ENCODE peak calls at places on chromosomes 6 and 20, in five cellular contexts. One of them, this sample, is unnamed.

GRCh38 chr20:53666144-53666543 is 72.5 kb upstream of the ZNF217 start:
- DNase-seq in HepG2: no peak
- DNase-seq in K562: no peak
- DNase-seq in H1: no peak
- DNase-seq in GM12878: no peak
- DNase-seq in this sample: no peak

GRCh38 chr20:37796121-37796520 is 102.3 kb downstream of the CTNNBL1 start:
- DNase-seq in K562: no peak
- DNase-seq in HepG2: no peak
- DNase-seq in H1: no peak
- DNase-seq in GM12878: no peak
- DNase-seq in this sample: no peak

GRCh38 chr20:2518096-2518495 is 9.4 kb upstream of the ZNF343 start:
- DNase-seq in HepG2: no peak
- DNase-seq in H1: no peak
- DNase-seq in GM12878: no peak
- DNase-seq in K562: no peak
- DNase-seq in this sample: no peak

GRCh38 chr20:59661621-59662020 is 57.3 kb downstream of the PHACTR3 start:
- DNase-seq in GM12878: no peak
- DNase-seq in K562: no peak
- DNase-seq in H1: no peak
- DNase-seq in HepG2: no peak
- DNase-seq in this sample: no peak

GRCh38 chr6:35879151-35879550 is 41.7 kb downstream of the SRPK1 start:
- DNase-seq in H1: no peak
- DNase-seq in HepG2: no peak
- DNase-seq in GM12878: no peak
- DNase-seq in K562: no peak
- DNase-seq in this sample: no peak

GRCh38 chr20:5863040-5863811 is 87.1 kb downstream of the TRMT6 start:
- DNase-seq in HepG2: no peak
- DNase-seq in K562: no peak
- DNase-seq in GM12878: no peak
- DNase-seq in H1: no peak
- DNase-seq in this sample: no peak

GRCh38 chr20:56343861-56344381 is 14.9 kb upstream of the FAM210B start:
- DNase-seq in H1: peak
- DNase-seq in K562: peak
- DNase-seq in GM12878: no peak
- DNase-seq in HepG2: no peak
- DNase-seq in this sample: peak

GRCh38 chr20:36604952-36605308 is 649 bp upstream of the RAB5IF start:
- DNase-seq in H1: no peak
- DNase-seq in K562: peak
- DNase-seq in GM12878: peak
- DNase-seq in HepG2: no peak
- DNase-seq in this sample: peak

GRCh38 chr20:23609486-23610109 is 3.9 kb upstream of the CST9 start:
- DNase-seq in HepG2: no peak
- DNase-seq in H1: no peak
- DNase-seq in GM12878: no peak
- DNase-seq in K562: no peak
- DNase-seq in this sample: no peak

GRCh38 chr20:10313215-10313614 is 94.6 kb downstream of the SNAP25 start:
- DNase-seq in HepG2: no peak
- DNase-seq in H1: no peak
- DNase-seq in GM12878: no peak
- DNase-seq in K562: no peak
- DNase-seq in this sample: no peak

GRCh38 chr6:96610019-96610418 is 47.1 kb downstream of the FHL5 start:
- DNase-seq in K562: no peak
- DNase-seq in H1: no peak
- DNase-seq in GM12878: no peak
- DNase-seq in HepG2: no peak
- DNase-seq in this sample: no peak

GRCh38 chr20:8353512-8353911 is 221.4 kb downstream of the PLCB1 start:
- DNase-seq in H1: no peak
- DNase-seq in GM12878: no peak
- DNase-seq in HepG2: no peak
- DNase-seq in K562: no peak
- DNase-seq in this sample: no peak

GRCh38 chr6:140537834-140538680 is 1163.6 kb upstream of the CITED2 start:
- DNase-seq in GM12878: no peak
- DNase-seq in K562: no peak
- DNase-seq in HepG2: peak
- DNase-seq in H1: no peak
- DNase-seq in this sample: peak

GRCh38 chr6:140540743-140541142 is 1166.3 kb upstream of the CITED2 start:
- DNase-seq in K562: no peak
- DNase-seq in GM12878: no peak
- DNase-seq in HepG2: no peak
- DNase-seq in H1: no peak
- DNase-seq in this sample: no peak

GRCh38 chr6:140538926-140539325 is 1164.5 kb upstream of the CITED2 start:
- DNase-seq in K562: no peak
- DNase-seq in HepG2: no peak
- DNase-seq in H1: no peak
- DNase-seq in GM12878: no peak
- DNase-seq in this sample: peak

GRCh38 chr6:140535511-140535910 is 1161.1 kb upstream of the CITED2 start:
- DNase-seq in K562: no peak
- DNase-seq in H1: no peak
- DNase-seq in GM12878: no peak
- DNase-seq in HepG2: no peak
- DNase-seq in this sample: no peak

DNA sequence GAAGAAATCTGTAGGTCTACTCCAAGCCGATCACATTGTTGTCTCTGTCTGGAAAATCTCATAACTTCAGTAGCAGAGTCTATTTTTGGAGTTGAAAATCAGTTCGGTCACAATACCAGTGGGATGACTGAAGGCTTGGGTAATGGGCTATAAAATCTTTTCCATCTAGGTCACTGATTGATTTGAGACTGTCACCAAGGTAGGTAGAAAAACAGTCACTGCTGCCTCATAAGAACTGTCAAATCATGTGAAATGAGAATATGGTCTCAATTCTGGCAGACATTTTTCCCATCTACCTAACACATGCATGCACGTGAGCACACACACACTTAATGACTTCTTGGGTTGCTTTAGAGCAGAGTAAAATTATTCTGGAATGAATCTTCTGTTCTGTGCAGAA is 1162.8 kb upstream of the CITED2 start:
- DNase-seq in HepG2: no peak
- DNase-seq in GM12878: no peak
- DNase-seq in K562: no peak
- DNase-seq in H1: no peak
- DNase-seq in this sample: no peak
- H3K27ac ChIP-seq in HepG2: no peak
- H3K27ac ChIP-seq in GM12878: no peak
- H3K27ac ChIP-seq in K562: no peak
- H3K27ac ChIP-seq in H1: no peak
- H3K27ac ChIP-seq in this sample: peak

GRCh38 chr6:41073203-41073967 is 611 bp downstream of the NFYA start:
- DNase-seq in H1: peak
- DNase-seq in K562: peak
- DNase-seq in HepG2: peak
- DNase-seq in GM12878: peak
- DNase-seq in this sample: peak

GRCh38 chr6:41074692-41075436 is 2.1 kb downstream of the NFYA start:
- DNase-seq in K562: no peak
- DNase-seq in H1: no peak
- DNase-seq in GM12878: no peak
- DNase-seq in HepG2: peak
- DNase-seq in this sample: no peak

GRCh38 chr6:41072836-41073202 is at the start of gene NFYA:
- DNase-seq in HepG2: no peak
- DNase-seq in H1: peak
- DNase-seq in K562: peak
- DNase-seq in GM12878: no peak
- DNase-seq in this sample: peak

GRCh38 chr6:41071923-41072835 is at the start of gene OARD1:
- DNase-seq in K562: peak
- DNase-seq in GM12878: peak
- DNase-seq in HepG2: peak
- DNase-seq in H1: peak
- DNase-seq in this sample: peak

GRCh38 chr6:41073968-41074691 is 1.4 kb downstream of the NFYA start:
- DNase-seq in HepG2: no peak
- DNase-seq in K562: no peak
- DNase-seq in GM12878: no peak
- DNase-seq in H1: no peak
- DNase-seq in this sample: peak
- TF ChIP-seq CREB1 in HepG2: no peak
- TF ChIP-seq CREB1 in K562: no peak
- TF ChIP-seq CREB1 in GM12878: no peak
- TF ChIP-seq CREB1 in H1: no peak
- TF ChIP-seq CREB1 in this sample: no peak

GRCh38 chr20:20430066-20430465 is 62.2 kb downstream of the INSM1 start:
- DNase-seq in GM12878: no peak
- DNase-seq in K562: no peak
- DNase-seq in HepG2: no peak
- DNase-seq in H1: no peak
- DNase-seq in this sample: no peak
- H3K27ac ChIP-seq in GM12878: no peak
- H3K27ac ChIP-seq in K562: no peak
- H3K27ac ChIP-seq in HepG2: no peak
- H3K27ac ChIP-seq in H1: no peak
- H3K27ac ChIP-seq in this sample: no peak

GRCh38 chr6:166926748-166927147 is 29.6 kb downstream of the RNASET2 start:
- DNase-seq in K562: no peak
- DNase-seq in H1: no peak
- DNase-seq in HepG2: no peak
- DNase-seq in GM12878: no peak
- DNase-seq in this sample: no peak
- TF ChIP-seq CREB1 in K562: no peak
- TF ChIP-seq CREB1 in H1: no peak
- TF ChIP-seq CREB1 in HepG2: no peak
- TF ChIP-seq CREB1 in GM12878: no peak
- TF ChIP-seq CREB1 in this sample: no peak

This sample was measured in GM23338.